ENCODE peak calls at places on chromosome 9, in four cellular contexts. Q, Y, M and B are unnamed samples.

GRCh38 chr9:96080364-96080763 is 204.9 kb downstream of the ERCC6L2 start:
- DNase-seq in M (no peak), Q (peak; percentile 48), Y (no peak), B (peak; percentile 93)

GRCh38 chr9:83043583-83043982 is 19.4 kb downstream of the RASEF start:
- DNase-seq in Y (no peak), Q (peak; percentile 60), M (no peak), B (no peak)

GRCh38 chr9:2727966-2728613 is 10.8 kb downstream of the KCNV2 start:
- DNase-seq in Y (peak; percentile 16), Q (peak; percentile 78), M (no peak), B (peak; percentile 39)

GRCh38 chr9:21465859-21466518 is 16.1 kb downstream of the IFNE start:
- DNase-seq in Y (no peak), M (no peak), Q (peak; percentile 69), B (peak; percentile 18)

GRCh38 chr9:116288658-116289057 is 135.1 kb downstream of the PAPPA start:
- DNase-seq in Q (peak; percentile 100), M (no peak), Y (no peak), B (no peak)

GRCh38 chr9:79569814-79570448 is 1.8 kb upstream of the TLE4 start:
- DNase-seq in Y (no peak), Q (no peak), M (no peak), B (no peak)

GRCh38 chr9:130302785-130303612 is 37.4 kb downstream of the HMCN2 start:
- DNase-seq in Y (no peak), Q (no peak), M (no peak), B (no peak)

GRCh38 chr9:134597957-134598883 is 43.4 kb upstream of the COL5A1 start:
- DNase-seq in M (no peak), Y (no peak), Q (no peak), B (no peak)

GRCh38 chr9:133733421-133734250 is 4.5 kb downstream of the SARDH start:
- DNase-seq in Y (no peak), M (no peak), Q (no peak), B (no peak)

GRCh38 chr9:126661521-126662251 is 48.0 kb downstream of the LMX1B start:
- DNase-seq in Q (no peak), Y (no peak), M (peak; percentile 61), B (no peak)

GRCh38 chr9:76902395-76902794 is 3.5 kb downstream of the PRUNE2 start:
- DNase-seq in Q (no peak), M (no peak), Y (no peak), B (no peak)

GRCh38 chr9:80448996-80449395 is 877.2 kb downstream of the TLE4 start:
- DNase-seq in Q (no peak), M (no peak), Y (no peak), B (no peak)

GRCh38 chr9:100206899-100207298 is 107.9 kb downstream of the INVS start:
- DNase-seq in M (no peak), Q (peak; percentile 56), Y (no peak), B (no peak)

GRCh38 chr9:34289159-34289558 is 39.9 kb downstream of the KIF24 start:
- DNase-seq in Y (no peak), M (no peak), Q (no peak), B (no peak)